ENCODE peak calls at places on chromosomes 2 and 18, in four cellular contexts. W is activated T-cell treated with anti-CD3 and anti-CD28 coated beads, Interleukin-2, amount 50 U/mL, for 48 hours; R is stimulated activated CD4-positive, alpha-beta T cell treated with anti-CD3 and anti-CD28 coated beads, TNF-alpha, amount 100 ng/mL, for 1 hour; L is HL-60. I is an unnamed sample.

GRCh38 chr2:187567126-187567525 is 12.9 kb upstream of the TFPI start:
- DNase-seq in W (no peak), R (no peak), L (no peak), I (no peak)

GRCh38 chr18:76275913-76276312 is 219.1 kb downstream of the ZNF516 start:
- DNase-seq in W (no peak), R (no peak), L (no peak), I (peak; percentile 50)

GRCh38 chr2:85987266-85988178 is 98.7 kb upstream of the ST3GAL5 start:
- DNase-seq in W (no peak), R (no peak), L (no peak), I (no peak)

GRCh38 chr2:111972955-111973565 is 74.7 kb downstream of the MERTK start:
- DNase-seq in W (no peak), R (no peak), L (no peak), I (peak; percentile 57)

GRCh38 chr2:135963841-135964240 is 21.6 kb downstream of the DARS1 start:
- DNase-seq in W (no peak), R (no peak), L (no peak), I (no peak)

GRCh38 chr18:21933931-21934765 is 193.6 kb downstream of the MIB1 start:
- DNase-seq in W (no peak), R (no peak), L (no peak), I (no peak)

GRCh38 chr2:73063909-73064875 is 7.3 kb downstream of the SFXN5 start:
- DNase-seq in W (no peak), R (no peak), L (no peak), I (no peak)

GRCh38 chr2:150571121-150571520 is 83.7 kb upstream of the RND3 start:
- DNase-seq in W (no peak), R (no peak), L (no peak), I (no peak)

GRCh38 chr2:225536036-225536435 is 136.5 kb downstream of the NYAP2 start:
- DNase-seq in W (no peak), R (no peak), L (no peak), I (no peak)

GRCh38 chr18:58119819-58120218 is 75.8 kb downstream of the NEDD4L start:
- DNase-seq in W (no peak), R (no peak), L (no peak), I (no peak)

GRCh38 chr18:44954256-44954655 is 273.6 kb downstream of the SETBP1 start:
- DNase-seq in W (no peak), R (no peak), L (no peak), I (no peak)

GRCh38 chr2:129758461-129759185 is 220.8 kb upstream of the RAB6C start:
- DNase-seq in W (no peak), R (no peak), L (peak; percentile 53), I (no peak)

GRCh38 chr2:232633413-232634318 is at the start of gene EFHD1:
- DNase-seq in W (peak; percentile 68), R (no peak), L (peak; percentile 50), I (peak; percentile 23)

GRCh38 chr2:174254267-174254666 is 5.9 kb upstream of the OLA1 start:
- DNase-seq in W (no peak), R (no peak), L (no peak), I (no peak)

GRCh38 chr2:205765147-205765546 is 82.8 kb downstream of the NRP2 start:
- DNase-seq in W (no peak), R (no peak), L (no peak), I (no peak)

GRCh38 chr18:36758001-36758400 is 70.8 kb downstream of the TPGS2 start:
- DNase-seq in W (no peak), R (no peak), L (no peak), I (no peak)

GRCh38 chr2:9423922-9424272 is 443 bp downstream of the CPSF3 start:
- DNase-seq in W (no peak), R (no peak), L (peak; percentile 9), I (peak; percentile 50)

GRCh38 chr2:130744287-130745117 is 10.8 kb upstream of the AMER3 start:
- DNase-seq in W (no peak), R (no peak), L (no peak), I (no peak)

GRCh38 chr2:215536476-215536875 is 100.6 kb upstream of the FN1 start:
- DNase-seq in W (no peak), R (no peak), L (no peak), I (no peak)

GRCh38 chr2:22355816-22356433 is 1029.1 kb upstream of the KLHL29 start:
- DNase-seq in W (peak; percentile 54), R (no peak), L (peak; percentile 16), I (peak; percentile 51)

GRCh38 chr2:136362676-136363390 is 244.9 kb upstream of the CXCR4 start:
- DNase-seq in W (peak; percentile 43), R (no peak), L (no peak), I (no peak)

GRCh38 chr2:51695531-51695930 is 663.6 kb upstream of the NRXN1 start:
- DNase-seq in W (no peak), R (no peak), L (no peak), I (no peak)

GRCh38 chr2:176934869-176935415 is 277.7 kb upstream of the HNRNPA3 start:
- DNase-seq in W (no peak), R (no peak), L (no peak), I (no peak)

GRCh38 chr2:19272039-19272438 is 86.4 kb downstream of the OSR1 start:
- DNase-seq in W (no peak), R (no peak), L (no peak), I (no peak)

GRCh38 chr2:191013617-191013875 is 425 bp downstream of the STAT1 start:
- DNase-seq in W (no peak), R (no peak), L (peak; percentile 10), I (no peak)

I was measured in RPMI8226.